ENCODE peak calls at places on chromosomes 2 and 18, in eight cellular contexts. H is OCI-LY7, Y is mesothelial cell of epicardium, Z is heart right ventricle, E is tibial artery, I is spleen, T is type B pancreatic cell, S is fibroblast of mammary gland. F is an unnamed sample.

GRCh38 chr2:85435220-85435958 is 16.9 kb downstream of the SH2D6 start:
- DNase-seq in Z (no peak), Y (no peak), T (no peak), E (no peak), S (no peak), I (no peak), H (no peak), F (no peak)

GRCh38 chr2:223925106-223925505 is 20.0 kb downstream of the WDFY1 start:
- DNase-seq in I (no peak), Y (no peak), T (no peak), H (no peak), Z (no peak), S (peak; percentile 60), E (no peak), F (peak; percentile 44)

GRCh38 chr2:174035117-174035516 is 69.9 kb upstream of the SP3 start:
- DNase-seq in S (peak; percentile 41), H (no peak), Z (no peak), I (no peak), T (no peak), Y (no peak), E (no peak), F (no peak)

GRCh38 chr18:72993245-72993644 is 125.5 kb upstream of the NETO1 start:
- DNase-seq in T (no peak), Y (no peak), H (no peak), S (no peak), E (no peak), I (no peak), Z (no peak), F (no peak)

GRCh38 chr2:28970464-28971160 is 10.5 kb upstream of the TOGARAM2 start:
- DNase-seq in I (no peak), E (no peak), Z (no peak), T (no peak), H (no peak), S (no peak), Y (no peak), F (no peak)

GRCh38 chr2:128779301-128780095 is 460.8 kb upstream of the HS6ST1 start:
- DNase-seq in S (no peak), T (no peak), E (peak; percentile 8), I (peak; percentile 47), H (no peak), Y (no peak), Z (no peak), F (no peak)

GRCh38 chr2:185221-185620 is 78.6 kb downstream of the SH3YL1 start:
- DNase-seq in Y (no peak), H (no peak), I (no peak), S (no peak), T (no peak), E (no peak), Z (no peak), F (no peak)

GRCh38 chr2:19244460-19245363 is 113.7 kb downstream of the OSR1 start:
- DNase-seq in T (no peak), E (no peak), Z (no peak), H (no peak), S (peak; percentile 65), Y (no peak), I (no peak), F (no peak)

GRCh38 chr2:138121769-138122661 is 157.7 kb downstream of the HNMT start:
- DNase-seq in Z (no peak), E (no peak), Y (no peak), S (no peak), I (no peak), H (no peak), T (no peak), F (no peak)

GRCh38 chr2:19776941-19777514 is 124.8 kb downstream of the TTC32 start:
- DNase-seq in Z (no peak), Y (no peak), T (no peak), E (no peak), H (no peak), I (no peak), S (no peak), F (no peak)

GRCh38 chr2:26136431-26136830 is 36.5 kb upstream of the GAREM2 start:
- DNase-seq in E (no peak), T (no peak), H (no peak), Z (no peak), Y (no peak), S (no peak), I (no peak), F (no peak)

GRCh38 chr2:7661532-7661931 is 744.3 kb downstream of the RNF144A start:
- DNase-seq in Y (no peak), T (no peak), H (no peak), S (no peak), E (no peak), I (no peak), Z (no peak), F (no peak)

GRCh38 chr2:46216213-46216612 is 81.0 kb upstream of the EPAS1 start:
- DNase-seq in I (no peak), Z (no peak), T (no peak), Y (no peak), E (no peak), H (no peak), S (peak; percentile 85), F (peak; percentile 82)

GRCh38 chr18:66819235-66819634 is 215.3 kb upstream of the CDH19 start:
- DNase-seq in S (no peak), Z (no peak), T (no peak), E (no peak), I (no peak), H (no peak), Y (no peak), F (no peak)

DNA sequence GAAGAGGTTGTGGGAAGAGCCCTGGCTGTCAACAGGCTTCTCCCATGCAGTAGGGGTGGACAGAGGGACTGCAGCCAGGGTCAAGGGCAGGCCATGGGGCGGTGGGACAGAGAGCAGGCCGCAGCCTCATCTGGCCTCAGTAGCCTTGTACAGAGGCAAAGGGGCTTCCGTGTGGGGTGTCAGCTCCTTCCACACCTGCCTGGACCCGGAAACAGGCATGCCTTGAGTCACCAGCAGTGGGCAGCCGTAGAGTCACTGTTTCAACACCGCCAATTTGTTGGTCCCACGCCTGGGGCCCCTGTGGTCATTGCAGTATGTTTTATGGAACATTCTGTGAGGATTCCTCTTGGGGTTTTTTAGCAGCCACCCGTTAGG is 173.0 kb downstream of the SMAD7 start:
- DNase-seq in I (no peak), H (no peak), E (peak; percentile 50), Y (no peak), Z (no peak), S (peak; percentile 15), T (no peak), F (peak; percentile 77)
- TF ChIP-seq CTCF in I (no peak), H (no peak), E (peak; percentile 29), Y (no peak), Z (no peak), S (peak; percentile 8), T (no peak), F (peak; percentile 68)

GRCh38 chr2:70645733-70646420 is 92.3 kb upstream of the TGFA start:
- DNase-seq in E (no peak), Y (no peak), S (no peak), H (peak; percentile 18), T (no peak), Z (no peak), I (no peak), F (no peak)
- TF ChIP-seq CTCF in E (no peak), Y (no peak), S (no peak), H (peak; percentile 51), T (peak; percentile 49), Z (peak; percentile 12), I (no peak), F (peak; percentile 14)

GRCh38 chr2:177671662-177672061 is 279.1 kb downstream of the AGPS start:
- DNase-seq in E (no peak), S (no peak), Y (no peak), T (no peak), H (no peak), I (no peak), Z (no peak), F (no peak)

GRCh38 chr2:177675256-177676220 is 283.0 kb downstream of the AGPS start:
- DNase-seq in I (no peak), T (no peak), S (no peak), Y (no peak), E (no peak), H (no peak), Z (no peak), F (no peak)

GRCh38 chr2:177676636-177677035 is 284.1 kb downstream of the AGPS start:
- DNase-seq in H (no peak), T (no peak), I (no peak), S (no peak), Z (no peak), E (no peak), Y (no peak), F (no peak)

GRCh38 chr2:177670791-177671528 is 278.4 kb downstream of the AGPS start:
- DNase-seq in I (no peak), E (no peak), Z (no peak), S (no peak), T (no peak), H (no peak), Y (no peak), F (no peak)

DNA sequence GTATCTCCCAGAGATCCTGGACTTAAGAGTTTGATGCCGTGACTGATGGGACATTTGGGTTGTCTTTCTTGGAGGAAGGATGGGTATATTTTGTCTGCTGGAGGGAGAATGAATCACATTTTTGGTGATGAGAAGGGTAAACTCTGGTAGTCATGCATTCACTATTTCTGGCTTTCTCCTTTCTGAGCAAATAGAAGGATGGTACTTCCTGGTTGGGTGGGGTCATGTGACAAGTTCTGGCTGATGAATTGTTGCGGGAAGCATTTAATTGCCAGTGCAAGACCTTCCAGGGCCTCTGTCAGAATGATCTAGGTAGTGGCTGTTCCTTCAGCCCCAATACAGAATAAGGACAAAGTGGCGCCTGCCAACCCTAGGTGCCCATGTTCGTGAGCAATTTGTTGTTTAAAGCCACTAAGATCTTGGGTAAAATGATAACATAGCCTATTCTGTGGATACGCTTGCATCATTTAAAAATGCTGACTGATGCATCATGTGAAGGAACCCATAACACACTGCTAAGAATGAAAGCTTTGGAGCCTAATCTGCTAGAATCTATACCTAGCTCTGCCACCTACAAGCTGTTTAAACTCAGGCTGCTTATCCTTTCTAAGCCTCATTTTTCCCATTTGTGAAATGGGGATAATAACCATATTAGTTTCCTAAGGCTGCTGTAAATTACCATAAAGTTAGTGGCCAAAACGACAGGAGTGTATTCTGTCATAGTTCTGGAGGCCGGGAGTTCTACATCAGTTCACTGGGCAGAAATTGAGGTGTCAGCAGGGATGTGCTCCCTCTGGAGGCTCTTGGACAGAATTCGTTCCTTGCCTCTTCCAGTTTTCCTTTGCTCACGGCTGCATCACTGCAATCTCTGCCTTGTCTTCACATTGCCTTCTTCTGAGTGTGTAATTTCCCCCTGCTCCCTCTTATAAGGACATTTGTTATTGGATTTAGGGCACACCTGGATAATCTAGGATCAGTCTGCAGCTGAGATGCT is 281.3 kb downstream of the AGPS start:
- DNase-seq in Y (no peak), T (no peak), I (no peak), E (no peak), S (peak; percentile 9), Z (no peak), H (peak; percentile 4), F (peak; percentile 9)
- TF ChIP-seq CTCF in Y (no peak), T (peak; percentile 32), I (no peak), E (no peak), S (peak; percentile 32), Z (no peak), H (peak; percentile 45), F (peak; percentile 44)

GRCh38 chr2:232230557-232230956 is 148.0 kb upstream of the ALPP start:
- DNase-seq in H (peak; percentile 52), I (no peak), Y (no peak), S (peak; percentile 23), Z (no peak), E (no peak), T (no peak), F (peak; percentile 35)
- TF ChIP-seq CTCF in H (peak; percentile 74), I (no peak), Y (no peak), S (peak; percentile 21), Z (no peak), E (no peak), T (peak; percentile 27), F (peak; percentile 44)

GRCh38 chr2:189798312-189799029 is 14.2 kb downstream of the PMS1 start:
- DNase-seq in S (peak; percentile 67), E (no peak), Y (no peak), Z (no peak), I (no peak), T (no peak), H (peak; percentile 47), F (peak; percentile 83)
- TF ChIP-seq CTCF in S (peak; percentile 54), E (peak; percentile 31), Y (no peak), Z (peak; percentile 54), I (peak; percentile 22), T (peak; percentile 60), H (peak; percentile 84), F (peak; percentile 57)

F was measured in choroid plexus epithelial cell.